ENCODE peak calls at places on chromosomes 2 and 18, in four cellular contexts. J, F, N and V are unnamed samples.

GRCh38 chr2:201758229-201758628 is 22.5 kb downstream of the ALS2 start:
- DNase-seq in J (no peak), N (no peak), F (no peak), V (no peak)

GRCh38 chr2:45918816-45919655 is 267.6 kb downstream of the PRKCE start:
- DNase-seq in J (no peak), N (no peak), F (peak), V (no peak)

GRCh38 chr2:122960727-122961641 is 1064.1 kb upstream of the CNTNAP5 start:
- DNase-seq in F (no peak), N (no peak), J (no peak), V (no peak)

GRCh38 chr2:155033652-155034051 is 335.2 kb downstream of the KCNJ3 start:
- DNase-seq in N (no peak), J (no peak), F (no peak), V (no peak)

GRCh38 chr2:216139884-216140283 is 30.7 kb downstream of the XRCC5 start:
- DNase-seq in F (no peak), N (peak), J (peak), V (no peak)

GRCh38 chr2:174280596-174280995 is 32.3 kb upstream of the OLA1 start:
- DNase-seq in N (no peak), J (no peak), F (no peak), V (no peak)

GRCh38 chr18:51037230-51037629 is 7.2 kb downstream of the SMAD4 start:
- DNase-seq in F (no peak), J (no peak), N (no peak), V (no peak)

GRCh38 chr2:176074919-176075425 is 8.8 kb downstream of the EVX2 start:
- DNase-seq in J (no peak), F (no peak), N (no peak), V (no peak)

GRCh38 chr2:104599802-104600510 is 254.0 kb upstream of the POU3F3 start:
- DNase-seq in J (no peak), F (peak), N (no peak), V (peak)

GRCh38 chr2:17223171-17223570 is 295.1 kb downstream of the RAD51AP2 start:
- DNase-seq in J (no peak), N (no peak), F (no peak), V (no peak)

GRCh38 chr2:138059967-138060635 is 95.8 kb downstream of the HNMT start:
- DNase-seq in J (no peak), N (no peak), F (peak), V (no peak)

GRCh38 chr2:197212344-197213262 is 98.0 kb downstream of the ANKRD44 start:
- DNase-seq in N (no peak), F (peak), J (no peak), V (peak)

GRCh38 chr2:226837787-226838603 is 2.1 kb downstream of the RHBDD1 start:
- DNase-seq in F (no peak), J (no peak), N (no peak), V (peak)

GRCh38 chr2:95270541-95271081 is 3.6 kb upstream of the PROM2 start:
- DNase-seq in N (no peak), J (no peak), F (no peak), V (no peak)

GRCh38 chr2:64859208-64860161 is 129.7 kb upstream of the SLC1A4 start:
- DNase-seq in N (peak), J (peak), F (peak), V (peak)

GRCh38 chr2:160371251-160372009 is 122.2 kb downstream of the RBMS1 start:
- DNase-seq in F (peak), J (peak), N (no peak), V (peak)

GRCh38 chr2:86225581-86225980 is 26.3 kb downstream of the MRPL35 start:
- DNase-seq in F (peak), N (no peak), J (no peak), V (no peak)

GRCh38 chr2:69196327-69197117 is 183.5 kb downstream of the ANTXR1 start:
- DNase-seq in J (no peak), N (no peak), F (peak), V (no peak)

GRCh38 chr2:189659734-189660133 is 1.5 kb upstream of the ASNSD1 start:
- DNase-seq in F (no peak), J (no peak), N (no peak), V (no peak)

GRCh38 chr18:54942144-54942543 is 17.1 kb downstream of the CCDC68 start:
- DNase-seq in N (no peak), J (no peak), F (no peak), V (no peak)

GRCh38 chr2:119702918-119703401 is 24.0 kb downstream of the TMEM177 start:
- DNase-seq in J (peak), N (peak), F (peak), V (no peak)

GRCh38 chr2:38415761-38416291 is 38.8 kb upstream of the ATL2 start:
- DNase-seq in F (no peak), N (no peak), J (no peak), V (no peak)

GRCh38 chr18:59917422-59917821 is 17.6 kb downstream of the PMAIP1 start:
- DNase-seq in F (peak), J (no peak), N (no peak), V (peak)

GRCh38 chr2:38098351-38099095 is 22.6 kb upstream of the CYP1B1 start:
- DNase-seq in N (no peak), J (no peak), F (peak), V (no peak)

GRCh38 chr2:68987051-68987503 is 12.6 kb downstream of the GKN1 start:
- DNase-seq in F (no peak), J (no peak), N (no peak), V (no peak)

GRCh38 chr2:188787002-188787660 is 187.0 kb upstream of the COL3A1 start:
- DNase-seq in N (no peak), J (no peak), F (no peak), V (no peak)

GRCh38 chr2:209471037-209471436 is 47.2 kb downstream of the MAP2 start:
- DNase-seq in J (no peak), N (no peak), F (peak), V (no peak)

GRCh38 chr18:9101730-9102390 is 639 bp upstream of the NDUFV2 start:
- DNase-seq in N (no peak), J (no peak), F (peak), V (peak)